ENCODE peak calls at places on chromosomes 5 and 9, in four cellular contexts. C, K, R and G are unnamed samples.

GRCh38 chr5:133819977-133820471 is 148.4 kb downstream of the C5orf15 start:
- DNase-seq in C (no peak), R (no peak), K (no peak), G (no peak)

GRCh38 chr9:78539904-78540303 is 243.0 kb downstream of the PSAT1 start:
- DNase-seq in K (no peak), C (no peak), R (no peak), G (no peak)

GRCh38 chr5:108661030-108661429 is 86.7 kb upstream of the FER start:
- DNase-seq in R (no peak), C (no peak), K (no peak), G (no peak)

GRCh38 chr5:133696782-133697507 is 84.6 kb upstream of the FSTL4 start:
- DNase-seq in R (no peak), C (no peak), K (peak; percentile 39), G (no peak)

GRCh38 chr9:133972041-133972970 is 19.8 kb downstream of the VAV2 start:
- DNase-seq in K (peak; percentile 73), C (no peak), R (no peak), G (no peak)

GRCh38 chr5:65961644-65962043 is 35.3 kb downstream of the ERBIN start:
- DNase-seq in R (no peak), K (no peak), C (no peak), G (no peak)

GRCh38 chr5:264346-264745 is 7.1 kb upstream of the PDCD6 start:
- DNase-seq in R (no peak), K (no peak), C (no peak), G (no peak)

GRCh38 chr9:35070823-35071813 is 1.3 kb downstream of the VCP start:
- DNase-seq in R (no peak), C (no peak), K (no peak), G (no peak)

GRCh38 chr9:120393386-120394057 is 186.4 kb downstream of the CDK5RAP2 start:
- DNase-seq in R (no peak), C (no peak), K (no peak), G (no peak)

GRCh38 chr9:89534464-89534863 is 36.6 kb upstream of the SEMA4D start:
- DNase-seq in K (no peak), C (no peak), R (no peak), G (no peak)

GRCh38 chr9:2723666-2724065 is 6.4 kb downstream of the KCNV2 start:
- DNase-seq in K (no peak), R (no peak), C (no peak), G (no peak)

GRCh38 chr5:38258319-38259061 is at the start of gene EGFLAM:
- DNase-seq in K (no peak), R (no peak), C (no peak), G (peak; percentile 82)

GRCh38 chr9:134059188-134059641 is 8.6 kb downstream of the BRD3 start:
- DNase-seq in K (peak; percentile 73), C (no peak), R (no peak), G (no peak)

GRCh38 chr5:177005619-177006264 is 837 bp downstream of the UIMC1 start:
- DNase-seq in C (peak; percentile 32), K (peak; percentile 94), R (peak; percentile 54), G (peak; percentile 77)

GRCh38 chr5:18744990-18745590 is 1110.8 kb downstream of the TAF11L14 start:
- DNase-seq in C (no peak), R (no peak), K (peak; percentile 72), G (no peak)

GRCh38 chr9:129490583-129491485 is 130.1 kb downstream of the C9orf50 start:
- DNase-seq in K (no peak), C (no peak), R (no peak), G (no peak)

GRCh38 chr5:20832204-20833080 is 844.4 kb upstream of the CDH18 start:
- DNase-seq in C (no peak), R (no peak), K (no peak), G (peak; percentile 8)

GRCh38 chr9:75186767-75187380 is 98.6 kb downstream of the OSTF1 start:
- DNase-seq in C (no peak), R (no peak), K (no peak), G (peak; percentile 25)

GRCh38 chr5:60332244-60333018 is 367.5 kb downstream of the DEPDC1B start:
- DNase-seq in C (no peak), K (no peak), R (no peak), G (no peak)

GRCh38 chr9:103674271-103674670 is 419.8 kb upstream of the SMC2 start:
- DNase-seq in R (no peak), C (no peak), K (no peak), G (no peak)

GRCh38 chr5:155728146-155728856 is 598.7 kb upstream of the SGCD start:
- DNase-seq in R (no peak), C (no peak), K (peak; percentile 72), G (peak; percentile 72)

GRCh38 chr5:41009228-41009627 is 61.9 kb downstream of the MROH2B start:
- DNase-seq in K (no peak), C (peak; percentile 26), R (peak; percentile 13), G (no peak)

GRCh38 chr5:176536132-176536901 is 885 bp downstream of the RNF44 start:
- DNase-seq in K (peak; percentile 98), C (no peak), R (peak; percentile 59), G (peak; percentile 83)

GRCh38 chr9:124286292-124286931 is 28.7 kb downstream of the NEK6 start:
- DNase-seq in K (no peak), R (no peak), C (peak; percentile 19), G (no peak)

GRCh38 chr9:124284940-124285441 is 27.2 kb downstream of the NEK6 start:
- DNase-seq in C (no peak), K (no peak), R (no peak), G (no peak)

GRCh38 chr9:124285490-124285889 is 27.7 kb downstream of the NEK6 start:
- DNase-seq in C (no peak), R (no peak), K (no peak), G (no peak)

GRCh38 chr9:124284237-124284831 is 26.6 kb downstream of the NEK6 start:
- DNase-seq in K (no peak), C (no peak), R (peak; percentile 86), G (no peak)

DNA sequence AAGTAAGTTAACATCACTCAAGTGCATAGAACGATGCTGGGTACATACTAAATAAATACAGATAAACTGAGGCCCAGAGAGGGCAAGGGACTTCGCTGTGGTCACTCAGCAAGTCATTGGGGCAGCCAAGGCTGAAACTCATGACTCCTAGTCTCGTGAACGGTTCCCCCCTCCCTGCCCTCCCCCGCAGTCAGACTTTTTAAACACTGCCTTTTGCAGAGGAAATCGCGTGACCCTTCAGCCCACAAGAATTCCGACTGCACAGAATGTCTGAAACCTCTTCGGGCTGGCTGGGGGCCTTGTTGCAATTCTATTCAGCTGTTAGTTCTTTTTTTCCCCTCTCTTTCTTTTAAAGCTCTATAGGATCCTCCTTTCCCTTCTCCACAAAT is 28.1 kb downstream of the NEK6 start:
- DNase-seq in R (no peak), C (no peak), K (peak; percentile 86), G (no peak)
- TF ChIP-seq POLR2AphosphoS5 in R (no peak), C (no peak), K (no peak), G (no peak)

GRCh38 chr9:6645153-6646027 is at the start of gene GLDC:
- DNase-seq in C (peak; percentile 79), R (peak; percentile 90), K (peak; percentile 79), G (peak; percentile 97)
- TF ChIP-seq POLR2AphosphoS5 in C (peak; percentile 87), R (peak; percentile 85), K (peak; percentile 76), G (peak; percentile 93)

GRCh38 chr9:137758067-137758466 is 119.5 kb upstream of the CACNA1B start:
- DNase-seq in K (no peak), C (no peak), R (no peak), G (no peak)

GRCh38 chr9:137757613-137758029 is 120.0 kb upstream of the CACNA1B start:
- DNase-seq in C (peak; percentile 19), K (no peak), R (no peak), G (no peak)

GRCh38 chr9:137755261-137755927 is 122.2 kb upstream of the CACNA1B start:
- DNase-seq in R (no peak), K (no peak), C (no peak), G (no peak)

GRCh38 chr9:137757139-137757538 is 120.4 kb upstream of the CACNA1B start:
- DNase-seq in R (no peak), C (no peak), K (no peak), G (no peak)

DNA sequence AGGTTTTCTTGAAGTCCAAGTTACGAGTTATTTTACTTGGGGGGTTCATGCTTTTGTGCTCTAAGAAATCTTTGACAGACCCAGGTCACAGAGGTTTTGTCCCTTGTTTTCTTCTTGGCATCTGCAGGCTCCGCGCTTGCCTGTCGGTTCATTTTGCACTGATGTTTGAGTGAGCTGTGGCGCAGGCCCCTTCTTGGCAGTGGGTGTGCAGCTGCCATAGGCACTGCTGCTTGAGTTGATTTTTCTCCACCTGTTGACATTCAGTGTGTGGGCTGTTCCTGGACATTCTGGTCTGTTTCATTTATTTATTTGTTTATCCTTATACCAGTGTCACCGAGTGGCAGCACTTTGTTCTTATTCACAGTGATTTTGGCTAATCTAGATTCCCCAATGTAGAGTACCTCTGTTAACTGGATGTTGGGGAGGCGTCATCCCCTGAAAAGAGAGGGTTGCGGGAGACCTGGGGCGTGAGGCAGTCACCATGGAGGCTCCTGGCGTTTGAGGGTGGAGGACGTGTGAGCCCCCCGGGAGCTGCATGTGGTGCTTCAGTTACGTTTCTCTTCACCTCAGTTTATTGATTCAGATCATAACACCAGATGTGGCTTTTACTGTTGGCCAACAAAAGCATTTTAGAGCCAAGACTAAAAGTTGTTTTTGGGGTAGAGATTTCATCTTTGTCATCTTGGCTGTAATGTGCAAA is 121.4 kb upstream of the CACNA1B start:
- DNase-seq in C (no peak), K (no peak), R (no peak), G (no peak)
- TF ChIP-seq POLR2AphosphoS5 in C (no peak), K (no peak), R (no peak), G (no peak)

GRCh38 chr9:127561491-127562270 is 50.4 kb upstream of the STXBP1 start:
- DNase-seq in R (no peak), K (no peak), C (peak; percentile 97), G (peak; percentile 41)

GRCh38 chr9:127563579-127563978 is 48.5 kb upstream of the STXBP1 start:
- DNase-seq in R (no peak), K (no peak), C (no peak), G (no peak)

GRCh38 chr9:127562271-127562780 is 49.8 kb upstream of the STXBP1 start:
- DNase-seq in R (no peak), C (no peak), K (no peak), G (no peak)

GRCh38 chr9:127565231-127565630 is 46.8 kb upstream of the STXBP1 start:
- DNase-seq in R (no peak), K (no peak), C (no peak), G (no peak)

DNA sequence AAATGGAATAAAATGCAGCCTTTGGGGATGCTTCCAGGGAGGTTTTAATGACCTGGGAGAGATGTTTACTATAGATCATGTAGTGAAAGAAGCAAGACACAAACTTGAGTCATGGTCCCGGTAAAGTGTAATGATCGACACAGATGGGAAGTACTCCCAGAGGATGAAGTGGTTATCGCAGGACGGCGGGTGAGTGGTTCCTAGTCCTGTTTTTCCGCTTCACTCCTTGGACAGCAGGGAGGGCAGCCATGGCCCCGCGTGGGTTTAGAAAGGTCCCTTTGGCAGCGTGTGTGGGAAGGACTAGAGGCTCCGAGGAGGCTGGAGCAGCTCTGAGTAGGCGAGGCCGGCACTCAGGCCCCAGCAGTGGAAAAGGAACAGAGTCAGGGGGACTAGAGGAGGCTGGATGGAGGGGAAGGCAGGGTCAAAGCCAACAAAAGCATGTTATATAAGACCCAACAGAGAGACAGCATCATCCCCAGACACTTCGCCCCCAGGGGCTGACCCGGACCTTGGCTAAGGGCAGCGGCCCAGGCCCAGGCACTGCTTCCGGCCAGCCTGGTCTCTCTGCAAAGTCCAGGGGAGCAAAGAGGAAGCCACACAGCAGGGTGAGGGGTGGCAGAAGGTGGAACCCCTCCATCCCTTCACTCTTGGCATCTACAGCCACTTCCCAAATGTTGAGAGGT is 49.1 kb upstream of the STXBP1 start:
- DNase-seq in C (no peak), K (no peak), R (no peak), G (no peak)
- TF ChIP-seq POLR2AphosphoS5 in C (peak; percentile 14), K (no peak), R (no peak), G (no peak)